ENCODE peak calls at places on chromosomes 2 and 18, in seven cellular contexts. Z is CD4-positive, alpha-beta T cell; S is fibroblast of lung; G is stimulated activated CD4-positive, alpha-beta T cell treated with anti-CD3 and anti-CD28 coated beads, Interleukin-15, amount 100 ng/mL, for 24 hours; V is GF-D8; U is NCI-H2029; P is SW480. X is an unnamed sample.

GRCh38 chr2:100186126-100186525 is 43.7 kb upstream of the AFF3 start:
- DNase-seq in Z (no peak), S (no peak), G (no peak), V (no peak), U (no peak), P (no peak), X (no peak)

GRCh38 chr18:8696749-8697211 is 8.6 kb upstream of the MTCL1 start:
- DNase-seq in Z (peak), S (peak), G (peak), V (no peak), U (no peak), P (peak), X (peak)

GRCh38 chr2:215415218-215415617 is 20.6 kb downstream of the FN1 start:
- DNase-seq in Z (no peak), S (no peak), G (no peak), V (no peak), U (no peak), P (no peak), X (no peak)

GRCh38 chr2:170030040-170030439 is 147.9 kb upstream of the MYO3B start:
- DNase-seq in Z (no peak), S (no peak), G (no peak), V (peak), U (no peak), P (no peak), X (no peak)

GRCh38 chr2:119442850-119443249 is 11.2 kb downstream of the TMEM37 start:
- DNase-seq in Z (no peak), S (no peak), G (no peak), V (no peak), U (no peak), P (no peak), X (no peak)

GRCh38 chr18:58776084-58776483 is 88.6 kb upstream of the ZNF532 start:
- DNase-seq in Z (no peak), S (peak), G (no peak), V (no peak), U (no peak), P (peak), X (no peak)

GRCh38 chr2:191151315-191151698 is 513 bp upstream of the STAT4 start:
- DNase-seq in Z (no peak), S (no peak), G (no peak), V (no peak), U (no peak), P (no peak), X (no peak)

GRCh38 chr2:207625014-207625755 is at the start of gene METTL21A:
- DNase-seq in Z (peak), S (peak), G (peak), V (peak), U (peak), P (peak), X (peak)

GRCh38 chr2:18684202-18685040 is 95.1 kb upstream of the NT5C1B start:
- DNase-seq in Z (no peak), S (peak), G (no peak), V (no peak), U (no peak), P (no peak), X (no peak)

GRCh38 chr2:134401081-134401497 is 147.2 kb downstream of the MGAT5 start:
- DNase-seq in Z (no peak), S (no peak), G (no peak), V (no peak), U (no peak), P (no peak), X (no peak)

GRCh38 chr2:226995625-226996041 is 159.8 kb downstream of the RHBDD1 start:
- DNase-seq in Z (no peak), S (peak), G (peak), V (no peak), U (peak), P (no peak), X (no peak)

GRCh38 chr2:179571141-179571713 is 290.2 kb downstream of the ZNF385B start:
- DNase-seq in Z (no peak), S (no peak), G (no peak), V (no peak), U (no peak), P (no peak), X (no peak)

GRCh38 chr2:61463769-61464475 is 7.0 kb downstream of the USP34 start:
- DNase-seq in Z (no peak), S (no peak), G (no peak), V (no peak), U (no peak), P (no peak), X (no peak)

GRCh38 chr18:37261246-37261927 is 304.2 kb downstream of the CELF4 start:
- DNase-seq in Z (no peak), S (no peak), G (no peak), V (no peak), U (no peak), P (no peak), X (no peak)

GRCh38 chr2:45083175-45083574 is 73.9 kb upstream of the SIX2 start:
- DNase-seq in Z (no peak), S (no peak), G (no peak), V (no peak), U (peak), P (peak), X (no peak)

GRCh38 chr2:182917924-182918323 is 51.5 kb upstream of the FRZB start:
- DNase-seq in Z (no peak), S (no peak), G (no peak), V (no peak), U (no peak), P (no peak), X (no peak)

GRCh38 chr18:10374615-10375295 is 79.7 kb upstream of the APCDD1 start:
- DNase-seq in Z (no peak), S (no peak), G (no peak), V (no peak), U (no peak), P (peak), X (no peak)

GRCh38 chr2:223920109-223920508 is 25.0 kb downstream of the WDFY1 start:
- DNase-seq in Z (no peak), S (no peak), G (no peak), V (no peak), U (no peak), P (no peak), X (no peak)

GRCh38 chr18:44502790-44503189 is 177.9 kb upstream of the SETBP1 start:
- DNase-seq in Z (no peak), S (no peak), G (no peak), V (no peak), U (no peak), P (no peak), X (no peak)